ENCODE peak calls at places on chromosomes 6 and 20, in ten cellular contexts. C, Q, V, M, Z, N, W, D, T and O are unnamed samples.

GRCh38 chr6:152404936-152405595 is 232.1 kb downstream of the SYNE1 start:
- DNase-seq in N (no peak), M (no peak), C (no peak), Q (no peak), V (no peak), Z (no peak), D (no peak), W (no peak), T (no peak), O (no peak)

GRCh38 chr6:81265106-81265505 is 487.4 kb downstream of the TENT5A start:
- DNase-seq in V (no peak), D (no peak), Q (no peak), Z (no peak), T (no peak), C (no peak), W (no peak), M (no peak), N (no peak), O (no peak)

GRCh38 chr6:49348561-49348960 is 114.5 kb downstream of the MMUT start:
- DNase-seq in T (no peak), V (no peak), D (no peak), N (no peak), Q (no peak), W (no peak), M (no peak), C (no peak), Z (no peak), O (no peak)

GRCh38 chr6:18368277-18369105 is 18.7 kb upstream of the RNF144B start:
- DNase-seq in Q (no peak), M (no peak), T (no peak), C (no peak), W (no peak), D (peak), Z (no peak), V (no peak), N (no peak), O (no peak)

GRCh38 chr6:25706314-25707014 is 48.1 kb upstream of the SLC17A4 start:
- DNase-seq in N (no peak), M (no peak), C (no peak), D (no peak), Z (no peak), W (no peak), V (peak), T (no peak), Q (no peak), O (no peak)

GRCh38 chr20:57464642-57465211 is 60.2 kb downstream of the CTCFL start:
- DNase-seq in Z (no peak), N (no peak), D (no peak), C (peak), V (no peak), T (peak), M (peak), W (no peak), Q (no peak), O (no peak)

GRCh38 chr6:112781236-112781635 is 434.1 kb downstream of the RFPL4B start:
- DNase-seq in M (no peak), D (no peak), V (no peak), Z (no peak), C (no peak), N (no peak), W (no peak), Q (no peak), T (no peak), O (no peak)

GRCh38 chr6:75326557-75327258 is 42.1 kb upstream of the TMEM30A start:
- DNase-seq in N (no peak), V (no peak), T (no peak), C (no peak), Q (no peak), Z (no peak), M (no peak), D (no peak), W (no peak), O (no peak)

GRCh38 chr6:54031194-54031593 is 80.0 kb upstream of the MLIP start:
- DNase-seq in W (no peak), T (no peak), Z (no peak), C (no peak), D (no peak), Q (no peak), M (no peak), N (no peak), V (no peak), O (no peak)

GRCh38 chr6:10048370-10049297 is 366.2 kb downstream of the TFAP2A start:
- DNase-seq in D (no peak), Z (no peak), C (no peak), V (peak), T (no peak), N (no peak), M (no peak), W (no peak), Q (no peak), O (no peak)

GRCh38 chr6:151445482-151445881 is 6.4 kb downstream of the RMND1 start:
- DNase-seq in M (no peak), T (no peak), Z (no peak), Q (no peak), D (no peak), V (no peak), W (no peak), C (no peak), N (no peak), O (no peak)

GRCh38 chr6:148814082-148814790 is 67.4 kb downstream of the UST start:
- DNase-seq in Q (no peak), Z (no peak), N (no peak), C (no peak), T (no peak), D (no peak), W (no peak), M (no peak), V (no peak), O (no peak)

GRCh38 chr6:16729183-16729696 is 32.0 kb downstream of the ATXN1 start:
- DNase-seq in Z (no peak), N (no peak), W (no peak), V (no peak), Q (no peak), T (no peak), M (no peak), C (no peak), D (no peak), O (no peak)

GRCh38 chr6:117463762-117464665 is 18.5 kb upstream of the DCBLD1 start:
- DNase-seq in D (no peak), V (no peak), C (no peak), T (no peak), M (no peak), N (no peak), W (no peak), Q (no peak), Z (no peak), O (no peak)

GRCh38 chr20:49450281-49450707 is 32.2 kb downstream of the KCNB1 start:
- DNase-seq in C (no peak), D (no peak), N (no peak), T (no peak), W (no peak), Q (no peak), V (no peak), M (no peak), Z (no peak), O (no peak)

GRCh38 chr6:100464910-100465700 is at the start of gene SIM1:
- DNase-seq in Z (no peak), T (no peak), V (no peak), C (no peak), N (no peak), D (peak), Q (no peak), W (peak), M (no peak), O (peak)

GRCh38 chr20:61907081-61907891 is 158.4 kb downstream of the TAF4 start:
- DNase-seq in Q (no peak), V (no peak), N (no peak), C (peak), D (peak), T (no peak), M (no peak), Z (no peak), W (no peak), O (no peak)

GRCh38 chr6:111740506-111740905 is 132.7 kb downstream of the FYN start:
- DNase-seq in T (no peak), Z (no peak), N (no peak), Q (no peak), W (no peak), D (no peak), M (no peak), V (no peak), C (no peak), O (no peak)

GRCh38 chr6:111738156-111738555 is 132.5 kb upstream of the TRAF3IP2 start:
- DNase-seq in V (no peak), C (no peak), M (no peak), D (no peak), W (no peak), N (no peak), Z (no peak), Q (no peak), T (no peak), O (no peak)

GRCh38 chr6:111737065-111737521 is 131.4 kb upstream of the TRAF3IP2 start:
- DNase-seq in D (no peak), W (no peak), M (no peak), N (no peak), Q (no peak), C (no peak), V (no peak), Z (no peak), T (no peak), O (no peak)

GRCh38 chr6:111739257-111739696 is 133.6 kb upstream of the TRAF3IP2 start:
- DNase-seq in T (no peak), V (no peak), N (no peak), C (peak), W (no peak), D (peak), Z (no peak), M (no peak), Q (no peak), O (no peak)

DNA sequence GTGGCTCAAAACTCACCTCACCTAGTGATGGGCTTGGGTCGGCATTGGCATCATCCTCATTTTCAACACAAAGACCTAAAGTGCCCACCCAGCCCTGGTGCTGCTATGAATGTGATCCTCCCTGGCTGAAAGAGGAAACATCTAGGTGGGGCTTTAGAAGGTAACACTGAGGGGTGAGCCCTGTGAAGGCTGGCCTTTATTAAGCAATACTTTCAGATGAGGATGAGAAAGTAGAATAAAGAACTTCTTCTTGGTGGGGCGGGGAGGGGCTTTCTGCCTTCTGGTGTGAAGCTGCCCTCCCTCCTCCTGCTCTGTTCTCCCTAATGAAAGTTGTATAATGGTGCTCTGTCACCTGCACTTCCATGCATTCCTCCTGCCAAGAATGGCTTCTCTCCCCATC is 133.0 kb upstream of the TRAF3IP2 start:
- DNase-seq in T (no peak), D (no peak), V (no peak), W (no peak), M (no peak), N (no peak), Z (no peak), Q (no peak), C (no peak), O (no peak)
- H3K27ac ChIP-seq in T (no peak), D (no peak), V (no peak), W (no peak), M (no peak), N (no peak), Z (peak), Q (no peak), C (no peak), O (no peak)

DNA sequence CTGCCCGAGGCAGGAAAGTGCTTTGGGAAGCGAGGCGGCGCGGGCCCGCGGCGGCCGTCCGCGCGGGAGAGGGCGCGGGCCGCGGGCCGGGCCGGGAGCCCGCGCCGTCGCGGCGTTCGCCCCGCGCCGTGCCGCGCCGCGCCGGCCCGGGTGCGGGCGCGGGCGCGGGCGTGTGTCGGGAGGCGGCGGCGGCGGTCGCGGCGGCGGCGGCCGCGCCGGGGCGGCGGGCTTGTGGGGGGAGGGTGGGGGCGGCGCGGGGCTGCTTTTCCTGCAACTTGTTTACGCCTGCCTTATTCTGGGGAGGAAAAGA is 1.4 kb downstream of the L3MBTL3 start:
- DNase-seq in D (no peak), T (peak), C (no peak), V (no peak), M (no peak), N (no peak), Q (no peak), W (no peak), Z (no peak), O (no peak)
- TF ChIP-seq POLR2AphosphoS5 in D (no peak), T (no peak), C (no peak), V (no peak), M (no peak), N (no peak), Q (no peak), W (no peak), Z (no peak), O (no peak)

DNA sequence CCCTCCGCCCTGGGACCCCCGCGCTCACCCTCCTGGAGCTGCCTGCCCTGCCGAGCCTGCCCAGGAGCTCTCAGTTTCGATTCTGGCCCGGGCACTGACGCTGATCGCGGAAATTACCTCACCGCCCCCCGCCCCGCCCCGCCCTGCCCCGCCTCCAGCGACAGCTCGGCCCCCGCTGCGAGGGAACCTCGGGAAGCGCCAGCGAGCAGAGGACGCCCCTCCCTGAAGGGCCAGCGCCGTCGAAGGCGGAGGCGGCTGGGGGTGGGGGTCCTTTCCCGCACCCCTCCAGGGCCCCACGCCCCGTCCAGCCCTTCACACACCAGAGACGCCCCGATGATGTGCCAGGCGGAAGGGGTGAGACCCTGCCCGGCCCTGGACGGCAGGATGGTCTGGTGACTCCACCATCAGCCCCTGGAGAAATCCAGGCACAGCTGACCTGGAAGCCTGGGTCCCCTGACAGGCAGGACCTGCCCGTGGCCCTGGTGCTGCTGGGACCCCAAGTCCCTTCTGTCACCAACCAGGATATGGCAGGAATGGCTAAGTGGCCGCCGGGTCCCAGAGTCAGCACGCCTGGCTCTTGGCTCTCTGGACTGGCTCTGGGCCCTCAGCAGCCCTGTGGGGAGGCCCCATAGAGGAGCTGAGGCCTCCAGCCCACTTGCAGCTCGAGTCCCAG is at the start of gene HELZ2:
- DNase-seq in Q (peak), V (peak), C (peak), M (peak), Z (no peak), T (peak), W (peak), N (peak), D (peak), O (no peak)
- TF ChIP-seq POLR2A in Q (no peak), V (no peak), C (no peak), M (peak), Z (peak), T (no peak), W (no peak), N (peak), D (peak), O (no peak)

DNA sequence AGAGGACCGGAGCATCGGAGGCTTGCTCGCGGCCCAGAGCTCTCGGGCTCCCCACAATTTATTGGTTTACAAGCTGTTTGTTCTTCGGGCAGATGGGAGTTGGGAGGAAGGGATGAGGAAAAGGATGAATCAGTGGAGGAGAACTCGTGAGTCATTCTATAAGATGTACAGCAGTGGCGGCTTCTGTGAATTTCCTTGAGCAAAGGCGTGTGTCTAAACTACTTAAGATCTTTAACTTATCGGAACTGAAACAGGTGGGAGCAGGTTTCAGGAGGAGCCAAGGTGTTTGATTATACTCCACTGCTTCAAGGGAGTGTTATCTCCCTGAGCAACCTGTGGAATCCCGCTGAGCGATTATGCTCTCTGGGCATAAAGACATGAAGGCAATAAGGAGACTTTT is 50.5 kb upstream of the IBTK start:
- DNase-seq in T (no peak), V (no peak), M (peak), N (no peak), C (no peak), Q (no peak), D (peak), Z (no peak), W (no peak), O (no peak)
- H3K27ac ChIP-seq in T (no peak), V (no peak), M (peak), N (no peak), C (no peak), Q (no peak), D (no peak), Z (no peak), W (no peak), O (no peak)

GRCh38 chr6:111559193-111560097 is 46.2 kb downstream of the TRAF3IP2 start:
- DNase-seq in V (no peak), M (no peak), C (no peak), W (peak), D (no peak), Z (no peak), N (no peak), T (no peak), Q (no peak), O (no peak)
- TF ChIP-seq POLR2AphosphoS5 in V (no peak), M (no peak), C (no peak), W (no peak), D (no peak), Z (no peak), N (no peak), T (no peak), Q (no peak), O (peak)

DNA sequence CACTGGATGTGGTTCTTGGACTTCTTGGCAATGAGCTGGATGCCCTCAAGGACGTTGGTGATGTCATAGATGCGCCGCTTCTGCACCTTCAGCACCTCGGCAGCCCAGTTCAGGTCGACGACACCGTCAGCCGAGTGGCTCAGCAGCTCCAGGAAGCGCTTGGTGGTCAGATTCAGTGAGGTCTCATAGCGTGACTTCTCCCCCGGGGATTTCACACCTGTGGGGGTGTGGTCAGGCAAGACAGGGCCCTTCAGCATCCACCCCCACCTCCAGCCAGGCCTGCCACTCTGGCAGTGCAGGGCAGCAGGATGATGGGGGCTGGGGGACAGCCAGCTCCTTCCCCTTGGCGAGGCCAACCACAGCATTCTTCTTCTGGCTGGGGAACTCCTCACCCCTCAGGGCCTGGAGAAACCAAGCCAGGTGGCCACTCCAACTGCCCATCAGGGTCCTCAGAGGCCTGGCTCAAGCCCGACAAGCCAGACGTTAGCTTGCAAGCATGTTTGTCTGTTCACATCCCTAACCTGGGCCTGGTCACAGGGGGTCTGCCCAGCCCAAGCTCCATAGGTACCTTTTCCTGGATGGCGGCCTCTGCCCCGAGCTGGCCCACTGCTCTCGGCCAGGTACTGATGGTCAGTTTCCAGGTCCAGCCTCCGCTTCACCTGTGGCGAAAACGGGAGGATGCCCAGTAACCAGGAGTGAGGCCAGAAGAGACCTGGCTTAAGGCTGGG is 5.7 kb upstream of the NECAB3 start:
- DNase-seq in Z (peak), C (peak), N (no peak), M (no peak), W (no peak), T (peak), D (no peak), V (no peak), Q (no peak), O (no peak)
- TF ChIP-seq POLR2A in Z (peak), C (no peak), N (no peak), M (no peak), W (peak), T (no peak), D (no peak), V (no peak), Q (no peak), O (no peak)

GRCh38 chr6:134177753-134178229 is 125.4 kb upstream of the SLC2A12 start:
- DNase-seq in Q (no peak), D (no peak), Z (no peak), N (no peak), C (no peak), W (no peak), M (no peak), V (no peak), T (no peak), O (no peak)
- H3K27ac ChIP-seq in Q (peak), D (peak), Z (no peak), N (peak), C (peak), W (no peak), M (no peak), V (peak), T (no peak), O (peak)

DNA sequence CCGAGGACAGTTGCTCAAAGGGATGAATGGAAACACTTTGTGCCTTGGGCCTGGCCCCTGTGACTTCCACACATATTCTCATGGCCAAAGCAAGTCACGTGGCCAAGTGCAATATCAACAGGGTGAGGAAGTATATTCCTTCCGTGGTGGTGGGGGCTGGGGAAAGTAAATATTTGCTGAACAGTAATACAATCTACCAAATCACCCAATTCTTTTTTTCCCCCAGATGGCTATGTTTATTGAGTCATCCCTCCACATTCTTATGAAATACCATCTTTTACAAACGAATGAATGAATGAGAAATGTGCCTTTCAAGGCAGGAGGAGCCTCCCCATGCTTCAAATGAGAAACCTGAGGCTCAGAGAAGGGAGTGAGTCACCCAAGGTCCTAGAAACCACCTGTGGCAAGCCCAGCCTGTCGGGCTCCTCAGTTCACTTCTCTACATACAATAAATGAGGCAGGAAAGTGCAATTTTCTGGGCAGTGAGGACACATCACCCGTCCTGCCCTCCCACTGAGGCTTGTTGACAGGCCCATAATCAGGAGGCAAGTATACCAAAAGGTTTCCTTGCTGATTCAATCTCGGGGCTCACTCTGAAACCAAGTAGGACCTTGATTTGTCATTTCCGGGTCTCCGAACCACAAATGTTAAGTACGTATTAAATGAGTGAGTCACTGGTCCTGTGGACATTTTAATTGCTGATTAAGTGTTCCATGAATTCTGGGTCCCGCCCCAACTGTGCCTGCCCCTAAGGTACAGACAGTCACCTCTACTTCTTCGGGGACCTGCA is 25.3 kb upstream of the TOP1 start:
- DNase-seq in W (no peak), M (peak), T (peak), C (no peak), N (peak), V (peak), D (no peak), Z (no peak), Q (peak), O (no peak)
- TF ChIP-seq POLR2AphosphoS5 in W (no peak), M (peak), T (no peak), C (peak), N (peak), V (peak), D (peak), Z (no peak), Q (no peak), O (peak)